ENCODE peak calls at places on chromosomes 12 and 14, in six cellular contexts. Z is PC-3, A is PC-9, I is hepatocyte, W is HCT116, X is MM.1S. U is an unnamed sample.

GRCh38 chr14:74712499-74713394 is at the start of the genes AREL1 and FCF1:
- DNase-seq in X (peak; percentile 80), I (peak; percentile 93), A (peak; percentile 86), W (peak; percentile 85), Z (peak; percentile 93), U (peak; percentile 99)

GRCh38 chr12:121788176-121788818 is 5.2 kb downstream of the RHOF start:
- DNase-seq in A (no peak), Z (peak; percentile 58), I (no peak), X (no peak), W (no peak), U (no peak)

GRCh38 chr14:31992051-31992450 is 85.1 kb upstream of the ARHGAP5 start:
- DNase-seq in I (peak; percentile 42), X (no peak), A (no peak), Z (peak; percentile 92), W (no peak), U (no peak)

GRCh38 chr12:4434721-4435425 is 10.7 kb downstream of the FGF6 start:
- DNase-seq in A (no peak), Z (no peak), I (no peak), X (no peak), W (no peak), U (no peak)

GRCh38 chr12:27682534-27682933 is 13.7 kb upstream of the REP15 start:
- DNase-seq in Z (no peak), X (no peak), I (no peak), A (no peak), W (no peak), U (no peak)

GRCh38 chr14:92729632-92730358 is 18.6 kb downstream of the LGMN start:
- DNase-seq in X (no peak), Z (peak; percentile 88), W (no peak), I (no peak), A (no peak), U (no peak)

GRCh38 chr12:74890237-74890599 is 319.4 kb downstream of the KCNC2 start:
- DNase-seq in A (peak; percentile 37), W (peak; percentile 73), X (peak; percentile 33), Z (peak; percentile 95), I (peak; percentile 87), U (no peak)

GRCh38 chr12:21940972-21941521 is at the start of gene ABCC9:
- DNase-seq in W (no peak), A (no peak), Z (no peak), I (peak; percentile 46), X (no peak), U (no peak)

GRCh38 chr12:62724947-62725447 is 210.0 kb downstream of the PPM1H start:
- DNase-seq in A (peak; percentile 78), X (no peak), W (peak; percentile 99), Z (peak; percentile 98), I (peak; percentile 85), U (no peak)

GRCh38 chr12:6226002-6226700 is 26.0 kb downstream of the CD9 start:
- DNase-seq in I (peak; percentile 77), X (no peak), A (no peak), Z (no peak), W (no peak), U (no peak)

GRCh38 chr12:123580772-123581171 is 3.6 kb upstream of the TMED2 start:
- DNase-seq in Z (peak; percentile 31), I (no peak), A (no peak), W (no peak), X (no peak), U (no peak)

GRCh38 chr12:13962699-13963098 is 18.7 kb downstream of the GRIN2B start:
- DNase-seq in W (peak; percentile 10), I (no peak), Z (peak; percentile 18), A (peak; percentile 8), X (no peak), U (peak; percentile 83)

GRCh38 chr12:93699271-93700141 is 22.3 kb downstream of the CRADD start:
- DNase-seq in I (no peak), X (no peak), Z (peak; percentile 84), A (no peak), W (no peak), U (no peak)

GRCh38 chr14:39467889-39468524 is 35.8 kb upstream of the FBXO33 start:
- DNase-seq in A (peak; percentile 6), W (peak; percentile 55), X (peak; percentile 28), I (peak; percentile 51), Z (peak; percentile 59), U (peak; percentile 80)

GRCh38 chr12:25194211-25194610 is 749 bp downstream of the DNAI7 start:
- DNase-seq in A (no peak), X (no peak), Z (no peak), W (no peak), I (no peak), U (no peak)

GRCh38 chr12:116690016-116690709 is 47.7 kb downstream of the SPRING1 start:
- DNase-seq in W (no peak), Z (no peak), A (no peak), I (no peak), X (no peak), U (peak; percentile 95)

GRCh38 chr14:66345986-66346385 is 140.2 kb upstream of the CCDC196 start:
- DNase-seq in I (no peak), A (no peak), Z (no peak), W (no peak), X (no peak), U (no peak)

GRCh38 chr12:77019920-77020319 is 45.4 kb downstream of the E2F7 start:
- DNase-seq in X (no peak), I (no peak), A (no peak), Z (no peak), W (no peak), U (no peak)

GRCh38 chr14:91416744-91417133 is 881 bp downstream of the CCDC88C start:
- DNase-seq in I (no peak), W (no peak), X (no peak), Z (peak; percentile 28), A (no peak), U (peak; percentile 74)

GRCh38 chr12:72272731-72273498 is 745 bp downstream of the TRHDE start:
- DNase-seq in X (no peak), I (peak; percentile 56), Z (peak; percentile 21), A (no peak), W (no peak), U (no peak)

GRCh38 chr12:64611430-64612286 is 1.4 kb downstream of the RASSF3 start:
- DNase-seq in A (no peak), Z (peak; percentile 39), X (peak; percentile 35), I (peak; percentile 50), W (no peak), U (peak; percentile 73)

GRCh38 chr14:32087173-32087861 is 10.2 kb downstream of the ARHGAP5 start:
- DNase-seq in A (peak; percentile 19), Z (peak; percentile 73), X (no peak), I (peak; percentile 16), W (peak; percentile 83), U (no peak)

GRCh38 chr14:67514650-67515385 is 18.3 kb upstream of the PLEKHH1 start:
- DNase-seq in Z (peak; percentile 35), W (no peak), X (peak; percentile 32), I (peak; percentile 66), A (peak; percentile 44), U (peak; percentile 89)

GRCh38 chr12:3456809-3457208 is 34.2 kb upstream of the PRMT8 start:
- DNase-seq in W (no peak), X (no peak), Z (no peak), I (no peak), A (no peak), U (peak; percentile 42)

GRCh38 chr12:104668274-104668718 is 211.5 kb downstream of the CHST11 start:
- DNase-seq in A (no peak), I (peak; percentile 74), X (no peak), W (no peak), Z (no peak), U (no peak)

GRCh38 chr14:71733210-71733883 is 198.9 kb upstream of the RGS6 start:
- DNase-seq in I (no peak), W (no peak), A (no peak), X (no peak), Z (no peak), U (no peak)
- H3K27ac ChIP-seq in I (no peak overlapping the region), W (no peak overlapping the region), A (no peak overlapping the region), X (no peak overlapping the region), Z (no peak overlapping the region), U (no peak overlapping the region)

GRCh38 chr12:81359736-81360135 is 281.9 kb downstream of the ACSS3 start:
- DNase-seq in I (no peak), X (peak; percentile 36), W (no peak), A (no peak), Z (no peak), U (no peak)

GRCh38 chr12:81350309-81350708 is 272.4 kb downstream of the ACSS3 start:
- DNase-seq in Z (no peak), X (no peak), A (no peak), W (no peak), I (no peak), U (no peak)

DNA sequence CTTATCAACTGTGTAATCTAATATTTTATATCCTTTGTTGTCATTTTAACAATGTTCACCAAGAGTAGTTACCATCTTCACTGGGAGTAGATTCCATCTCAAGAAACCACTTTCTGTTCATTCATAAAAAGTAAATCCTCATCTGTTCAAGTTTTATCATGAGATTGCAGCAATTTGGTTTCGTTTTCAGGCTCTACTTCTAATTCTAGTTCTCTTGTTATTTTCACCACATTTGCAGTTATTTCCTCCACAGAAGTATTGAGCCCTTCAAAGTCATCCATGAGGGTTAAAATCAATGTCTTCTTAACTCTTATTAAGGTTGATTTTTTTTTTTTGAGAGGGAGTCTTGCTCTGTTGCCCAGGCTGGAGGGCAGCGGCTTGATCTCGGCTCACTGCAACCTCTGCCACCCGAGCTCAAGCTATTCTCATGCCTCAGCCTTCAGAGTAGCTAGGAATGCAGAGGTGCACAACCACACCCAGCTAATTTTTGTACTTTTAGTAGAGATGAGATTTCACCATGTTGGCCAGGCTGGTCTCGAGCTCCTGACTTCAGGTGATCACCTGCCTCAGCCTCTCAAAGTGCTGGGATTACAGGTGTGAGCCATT is 276.6 kb downstream of the ACSS3 start:
- DNase-seq in W (no peak), A (no peak), Z (no peak), X (peak; percentile 43), I (no peak), U (no peak)
- H3K4me3 ChIP-seq in W (no peak overlapping the region), A (peak overlapping the region; percentile 40), Z (peak overlapping the region; percentile 44), X (no peak overlapping the region), I (no peak overlapping the region), U (peak overlapping the region; percentile 19)

GRCh38 chr14:98458702-98459101 is 813.3 kb downstream of the BCL11B start:
- DNase-seq in W (no peak), I (no peak), Z (no peak), A (no peak), X (no peak), U (no peak)
- H3K9me2 ChIP-seq in W (no peaks in the 10 kb centered on the region), I (no peaks in the 10 kb centered on the region), Z (no peaks in the 10 kb centered on the region), A (no peaks in the 10 kb centered on the region), X (no peaks in the 10 kb centered on the region), U (no peaks in the 10 kb centered on the region)

GRCh38 chr14:101363880-101364391 is 197.4 kb upstream of the DIO3 start:
- DNase-seq in X (no peak), A (no peak), W (no peak), I (no peak), Z (no peak), U (no peak)
- H3K27ac ChIP-seq in X (no peak overlapping the region), A (no peak overlapping the region), W (no peak overlapping the region), I (peak overlapping the region; percentile 68), Z (no peak overlapping the region), U (no peak overlapping the region)

U was measured in Karpas-422.